ENCODE peak calls at places on chromosomes 16 and 17, in five cellular contexts. S is OCI-LY7, V is heart left ventricle, K is A549, T is spleen. R is an unnamed sample. For H3K4me1, the result is how much of the 10 kb centered on the place peaks cover.

GRCh38 chr17:63476857-63477470 is at the start of gene ACE:
- DNase-seq in S (peak), V (peak), K (peak), T (no peak), R (peak)

GRCh38 chr17:6752068-6752909 is 3.6 kb upstream of the XAF1 start:
- DNase-seq in S (no peak), V (peak), K (no peak), T (no peak), R (peak)

GRCh38 chr16:48109496-48109895 is 46.3 kb downstream of the ABCC12 start:
- DNase-seq in S (no peak), V (no peak), K (no peak), T (no peak), R (no peak)

GRCh38 chr17:27376637-27377547 is 79.4 kb upstream of the KSR1 start:
- DNase-seq in S (no peak), V (no peak), K (peak), T (no peak), R (no peak)

GRCh38 chr17:46827274-46827673 is 8.8 kb upstream of the WNT3 start:
- DNase-seq in S (no peak), V (no peak), K (no peak), T (no peak), R (no peak)

GRCh38 chr17:78132086-78132676 is 1.6 kb downstream of the TMC8 start:
- DNase-seq in S (peak), V (no peak), K (no peak), T (peak), R (peak)

GRCh38 chr17:74417178-74418045 is 14.5 kb upstream of the GPRC5C start:
- DNase-seq in S (peak), V (no peak), K (peak), T (no peak), R (no peak)

GRCh38 chr17:55540414-55541091 is 29.3 kb upstream of the SMIM36 start:
- DNase-seq in S (no peak), V (no peak), K (peak), T (no peak), R (no peak)

GRCh38 chr16:85374571-85374872 is 238.6 kb upstream of the GSE1 start:
- DNase-seq in S (no peak), V (no peak), K (no peak), T (no peak), R (no peak)

GRCh38 chr16:85373741-85374570 is 239.2 kb upstream of the GSE1 start:
- DNase-seq in S (no peak), V (no peak), K (no peak), T (no peak), R (no peak)

GRCh38 chr16:85371948-85372347 is 241.2 kb upstream of the GSE1 start:
- DNase-seq in S (no peak), V (no peak), K (no peak), T (no peak), R (no peak)

GRCh38 chr16:85370881-85371651 is 242.1 kb upstream of the GSE1 start:
- DNase-seq in S (no peak), V (no peak), K (no peak), T (no peak), R (no peak)

GRCh38 chr16:85372627-85373372 is 240.3 kb upstream of the GSE1 start:
- DNase-seq in S (no peak), V (no peak), K (peak), T (no peak), R (no peak)
- H3K4me1 ChIP-seq in S (under half), V (under half), K (under half), T (under half), R (under half)

GRCh38 chr17:37137070-37137610 is 188.4 kb downstream of the AATF start:
- DNase-seq in S (no peak), V (no peak), K (no peak), T (no peak), R (no peak)
- H3K27ac ChIP-seq in S (no peak), V (no peak), K (no peak), T (no peak), R (no peak)

GRCh38 chr17:67246648-67247415 is 1.8 kb upstream of the HELZ start:
- DNase-seq in S (no peak), V (no peak), K (peak), T (peak), R (no peak)
- H3K4me3 ChIP-seq in S (no peak), V (peak), K (peak), T (no peak), R (peak)

DNA sequence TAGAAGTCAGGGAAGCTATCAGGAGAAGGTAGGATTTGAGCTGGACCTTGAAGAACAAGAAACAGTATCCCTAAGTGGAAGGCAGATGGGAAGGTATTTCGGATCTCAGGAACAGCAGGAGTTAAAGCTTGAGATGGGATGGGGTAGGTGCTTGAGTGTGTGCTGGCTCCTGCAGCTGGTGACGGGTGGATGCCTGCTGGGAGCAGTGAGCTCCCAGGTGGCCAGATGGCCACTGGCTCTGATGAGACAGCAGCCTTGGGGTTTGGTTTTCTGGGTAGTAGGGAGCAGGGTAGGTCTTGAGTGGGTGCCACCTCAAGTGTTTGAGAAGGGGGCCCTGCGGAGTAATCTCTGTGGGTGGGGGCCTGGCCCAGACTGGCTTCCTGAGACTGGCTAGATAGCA is 10.3 kb downstream of the EPN2 start:
- DNase-seq in S (no peak), V (no peak), K (no peak), T (peak), R (no peak)
- H3K4me1 ChIP-seq in S (under half), V (half or more), K (under half), T (under half), R (under half)